ENCODE peak calls at places on chromosomes 6 and 20, in five cellular contexts. D is neuronal stem cell; S is cerebellar cortex; P is cardiac fibroblast; H is effector CD4-positive, alpha-beta T cell. Y is an unnamed sample.

GRCh38 chr6:21722488-21722887 is 128.9 kb downstream of the SOX4 start:
- DNase-seq in S (no peak), D (no peak), P (no peak), H (no peak), Y (no peak)

GRCh38 chr6:80182291-80182690 is 75.8 kb downstream of the BCKDHB start:
- DNase-seq in H (no peak), S (no peak), P (peak), D (no peak), Y (no peak)

GRCh38 chr6:42239736-42240375 is 22.2 kb upstream of the MRPS10 start:
- DNase-seq in H (no peak), S (no peak), D (no peak), P (peak), Y (no peak)

GRCh38 chr20:53344891-53345290 is 248.7 kb downstream of the ZNF217 start:
- DNase-seq in P (no peak), D (no peak), S (no peak), H (no peak), Y (no peak)

GRCh38 chr6:2636672-2637071 is 114.0 kb downstream of the MYLK4 start:
- DNase-seq in D (no peak), P (no peak), S (no peak), H (no peak), Y (no peak)

GRCh38 chr20:2618815-2619214 is 33.6 kb upstream of the NOP56 start:
- DNase-seq in D (no peak), P (no peak), H (no peak), S (no peak), Y (no peak)

GRCh38 chr6:111850288-111850937 is 22.8 kb downstream of the FYN start:
- DNase-seq in P (no peak), H (no peak), D (no peak), S (no peak), Y (peak)

GRCh38 chr6:44266347-44266746 is 996 bp upstream of the NFKBIE start:
- DNase-seq in H (no peak), D (no peak), P (no peak), S (no peak), Y (no peak)

GRCh38 chr6:36117639-36118549 is 12.4 kb upstream of the MAPK13 start:
- DNase-seq in D (no peak), S (no peak), H (no peak), P (no peak), Y (no peak)

GRCh38 chr20:53900380-53900999 is 169.9 kb downstream of the BCAS1 start:
- DNase-seq in S (no peak), D (no peak), H (no peak), P (peak), Y (no peak)

GRCh38 chr6:116827561-116828240 is 1.2 kb downstream of the GPRC6A start:
- DNase-seq in D (no peak), H (no peak), S (no peak), P (no peak), Y (no peak)

GRCh38 chr6:15109338-15110090 is 136.4 kb upstream of the JARID2 start:
- DNase-seq in S (no peak), D (no peak), P (peak), H (no peak), Y (no peak)

GRCh38 chr6:14009416-14009815 is 84.7 kb downstream of the RNF182 start:
- DNase-seq in H (no peak), D (peak), S (peak), P (no peak), Y (no peak)

GRCh38 chr6:21384211-21384610 is 209.3 kb upstream of the SOX4 start:
- DNase-seq in D (no peak), H (no peak), S (no peak), P (no peak), Y (no peak)

GRCh38 chr20:47115694-47116093 is 221.1 kb downstream of the EYA2 start:
- DNase-seq in H (no peak), D (no peak), S (no peak), P (no peak), Y (no peak)

GRCh38 chr6:159935065-159935464 is 33.8 kb upstream of the IGF2R start:
- DNase-seq in P (peak), S (no peak), H (no peak), D (no peak), Y (no peak)

GRCh38 chr6:78492351-78493010 is 374.9 kb upstream of the IRAK1BP1 start:
- DNase-seq in P (peak), H (no peak), S (no peak), D (no peak), Y (no peak)

GRCh38 chr6:89284081-89284480 is 31.0 kb downstream of the GABRR2 start:
- DNase-seq in D (no peak), P (no peak), H (no peak), S (no peak), Y (no peak)

GRCh38 chr6:148590881-148591280 is 155.9 kb upstream of the UST start:
- DNase-seq in P (no peak), D (no peak), H (no peak), S (no peak), Y (no peak)

GRCh38 chr6:166836785-166837718 is 119.3 kb downstream of the RNASET2 start:
- DNase-seq in H (no peak), P (no peak), S (no peak), D (no peak), Y (no peak)

GRCh38 chr20:41526327-41526726 is 91.8 kb downstream of the CHD6 start:
- DNase-seq in P (no peak), H (no peak), S (peak), D (no peak), Y (no peak)

GRCh38 chr6:148414836-148415235 is 72.2 kb downstream of the SASH1 start:
- DNase-seq in H (no peak), P (peak), S (no peak), D (no peak), Y (no peak)

GRCh38 chr20:38932457-38933120 is 6.4 kb downstream of the FAM83D start:
- DNase-seq in P (peak), S (no peak), H (no peak), D (no peak), Y (no peak)